ENCODE peak calls at places on chromosomes 2 and 18, in four cellular contexts. I is PC-9, J is GM23338, E is hepatocyte. M is an unnamed sample. For H3K9me2, the result is how much of the 10 kb centered on the place peaks cover.

GRCh38 chr2:18436408-18437077 is 123.9 kb downstream of the RDH14 start:
- DNase-seq in J (no peak), E (peak), I (no peak), M (no peak)

GRCh38 chr2:64288321-64288931 is 144.2 kb upstream of the PELI1 start:
- DNase-seq in J (peak), E (no peak), I (no peak), M (no peak)

GRCh38 chr2:136116111-136116812 is 1.7 kb downstream of the CXCR4 start:
- DNase-seq in I (no peak), E (peak), J (peak), M (peak)

GRCh38 chr2:224242543-224242942 is 159.4 kb downstream of the FAM124B start:
- DNase-seq in E (peak), J (no peak), I (no peak), M (no peak)

GRCh38 chr18:56312554-56312953 is 325.8 kb downstream of the TXNL1 start:
- DNase-seq in E (no peak), I (no peak), J (no peak), M (no peak)

GRCh38 chr2:88607416-88607815 is 19.8 kb downstream of the EIF2AK3 start:
- DNase-seq in I (no peak), E (no peak), J (no peak), M (no peak)

GRCh38 chr2:216287251-216287650 is 85.0 kb downstream of the MARCHF4 start:
- DNase-seq in E (peak), J (no peak), I (no peak), M (no peak)

GRCh38 chr2:31197166-31197565 is 20.1 kb downstream of the CAPN14 start:
- DNase-seq in E (peak), I (peak), J (no peak), M (no peak)

GRCh38 chr2:118748245-118748885 is 99.1 kb downstream of the EN1 start:
- DNase-seq in I (no peak), J (no peak), E (no peak), M (no peak)

GRCh38 chr2:137023205-137023604 is 257.9 kb downstream of the THSD7B start:
- DNase-seq in I (no peak), E (no peak), J (peak), M (no peak)

GRCh38 chr2:118387509-118387908 is 299.2 kb downstream of the INSIG2 start:
- DNase-seq in J (no peak), I (peak), E (no peak), M (no peak)

GRCh38 chr2:53991948-53992347 is 21.2 kb upstream of the PSME4 start:
- DNase-seq in J (no peak), I (no peak), E (no peak), M (no peak)
- H2AFZ ChIP-seq in J (no peak), I (no peak), E (no peak), M (no peak)

DNA sequence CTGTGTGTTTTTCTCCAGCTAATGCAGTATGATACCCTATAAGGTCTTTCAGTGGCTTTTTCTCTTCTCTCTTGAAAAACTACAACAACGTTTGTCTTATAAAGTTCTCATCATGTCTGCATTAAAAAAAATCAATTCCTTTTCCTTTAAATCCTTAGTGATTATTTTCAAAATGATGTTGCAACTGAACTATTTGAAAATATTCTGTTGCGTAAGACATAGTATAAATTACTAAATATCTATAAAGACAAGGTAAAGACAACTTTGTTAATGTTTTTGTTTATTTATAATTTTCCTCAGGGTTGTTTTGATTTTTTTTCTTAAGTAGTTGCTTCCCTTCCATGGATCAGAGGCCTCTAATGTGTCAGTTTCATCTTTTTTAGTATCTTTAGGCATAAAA is 21.2 kb downstream of the PARD3B start:
- DNase-seq in E (no peak), J (no peak), I (no peak), M (no peak)
- H3K9me2 ChIP-seq in E (under half), J (under half), I (under half), M (under half)

GRCh38 chr18:12904012-12904516 is 20.0 kb upstream of the PTPN2 start:
- DNase-seq in E (no peak), J (no peak), I (no peak), M (no peak)
- TF ChIP-seq CTCF in E (no peak), J (no peak), I (no peak), M (no peak)

GRCh38 chr2:145199052-145199451 is 679.1 kb upstream of the ZEB2 start:
- DNase-seq in I (no peak), E (no peak), J (no peak), M (no peak)
- H2AFZ ChIP-seq in I (peak), E (no peak), J (no peak), M (no peak)

M was measured in MM.1S.